ENCODE peak calls at places on chromosome 10, in four cellular contexts. U is K562, O is HepG2, F is GM12878. C is an unnamed sample.
A peak's percentile ranks its signal among the peaks of the same experiment; 100 is the strongest.

GRCh38 chr10:116947838-116948529 is 57.0 kb downstream of the SHTN1 start:
- DNase-seq in O (peak; percentile 54), F (no peak), U (peak; percentile 4), C (no peak)

GRCh38 chr10:126407831-126408230 is 19.6 kb upstream of the ADAM12 start:
- DNase-seq in F (no peak), U (no peak), O (no peak), C (no peak)

GRCh38 chr10:96352027-96352426 is 6.8 kb downstream of the OPALIN start:
- DNase-seq in F (no peak), U (no peak), O (no peak), C (no peak)

GRCh38 chr10:124288928-124289921 is 129.5 kb downstream of the OAT start:
- DNase-seq in O (no peak), F (no peak), U (no peak), C (peak; percentile 7)

GRCh38 chr10:126022841-126023240 is 126.5 kb downstream of the FANK1 start:
- DNase-seq in U (no peak), O (no peak), F (no peak), C (no peak)

GRCh38 chr10:128068398-128069285 is 57.6 kb downstream of the MKI67 start:
- DNase-seq in F (no peak), U (no peak), O (no peak), C (no peak)

GRCh38 chr10:113397031-113397430 is 155.8 kb upstream of the HABP2 start:
- DNase-seq in U (no peak), O (no peak), F (no peak), C (no peak)

GRCh38 chr10:130254168-130255061 is 118.2 kb downstream of the GLRX3 start:
- DNase-seq in U (no peak), F (no peak), O (no peak), C (no peak)

GRCh38 chr10:50291261-50291850 is 40.0 kb upstream of the ASAH2 start:
- DNase-seq in U (peak; percentile 68), F (no peak), O (no peak), C (no peak)

GRCh38 chr10:97416565-97416964 is 9.4 kb upstream of the PGAM1 start:
- DNase-seq in U (no peak), F (no peak), O (no peak), C (no peak)

GRCh38 chr10:88538038-88538437 is 45.1 kb downstream of the RNLS start:
- DNase-seq in F (no peak), U (no peak), O (no peak), C (no peak)

GRCh38 chr10:17123062-17123661 is 6.4 kb downstream of the CUBN start:
- DNase-seq in F (no peak), O (no peak), U (peak; percentile 16), C (no peak)

GRCh38 chr10:90805211-90805610 is 52.6 kb downstream of the HTR7 start:
- DNase-seq in O (no peak), U (no peak), F (no peak), C (no peak)

GRCh38 chr10:12868229-12868628 is 133.3 kb downstream of the CCDC3 start:
- DNase-seq in U (no peak), O (no peak), F (no peak), C (no peak)

GRCh38 chr10:51706225-51706624 is 6.8 kb upstream of the CSTF2T start:
- DNase-seq in F (no peak), U (no peak), O (no peak), C (no peak)

GRCh38 chr10:113087082-113088029 is 137.3 kb downstream of the TCF7L2 start:
- DNase-seq in O (peak; percentile 96), U (peak; percentile 76), F (no peak), C (no peak)

GRCh38 chr10:118017850-118018249 is 28.9 kb downstream of the RAB11FIP2 start:
- DNase-seq in F (no peak), O (no peak), U (no peak), C (peak; percentile 33)

DNA sequence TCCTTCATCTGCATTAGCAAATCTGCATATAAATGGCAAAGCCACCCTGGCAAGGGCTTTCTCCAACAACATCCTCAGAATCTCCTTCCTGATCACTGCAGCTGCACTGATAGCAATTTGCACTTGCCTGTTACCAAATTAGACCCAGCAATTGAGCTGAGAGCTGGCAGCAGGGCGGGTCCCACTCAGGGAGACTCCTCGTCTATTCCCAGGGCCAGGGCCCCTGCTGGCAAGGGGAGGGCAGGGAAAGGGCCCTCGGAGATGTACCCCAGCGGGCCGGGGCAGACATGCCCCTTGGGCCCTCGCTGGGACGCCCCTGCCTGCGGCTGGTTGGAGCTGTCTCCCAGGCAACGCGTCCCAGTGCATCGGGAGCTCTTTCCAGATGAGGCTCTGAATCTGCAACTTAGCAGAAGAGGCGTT is 249.1 kb upstream of the PPP2R2D start:
- DNase-seq in U (no peak), F (no peak), O (no peak), C (peak; percentile 44)
- TF ChIP-seq ETV6 in U (no peak), F (no peak), O (no peak), C (no peak)

GRCh38 chr10:132407846-132408278 is 10.9 kb downstream of the PWWP2B start:
- DNase-seq in U (no peak), O (no peak), F (no peak), C (peak; percentile 88)

GRCh38 chr10:132408823-132409666 is 12.0 kb downstream of the PWWP2B start:
- DNase-seq in U (no peak), O (no peak), F (no peak), C (no peak)

GRCh38 chr10:132407243-132407746 is 10.3 kb downstream of the PWWP2B start:
- DNase-seq in F (no peak), U (no peak), O (peak; percentile 58), C (no peak)

GRCh38 chr10:132409667-132410028 is 12.6 kb downstream of the PWWP2B start:
- DNase-seq in O (no peak), U (no peak), F (no peak), C (no peak)

DNA sequence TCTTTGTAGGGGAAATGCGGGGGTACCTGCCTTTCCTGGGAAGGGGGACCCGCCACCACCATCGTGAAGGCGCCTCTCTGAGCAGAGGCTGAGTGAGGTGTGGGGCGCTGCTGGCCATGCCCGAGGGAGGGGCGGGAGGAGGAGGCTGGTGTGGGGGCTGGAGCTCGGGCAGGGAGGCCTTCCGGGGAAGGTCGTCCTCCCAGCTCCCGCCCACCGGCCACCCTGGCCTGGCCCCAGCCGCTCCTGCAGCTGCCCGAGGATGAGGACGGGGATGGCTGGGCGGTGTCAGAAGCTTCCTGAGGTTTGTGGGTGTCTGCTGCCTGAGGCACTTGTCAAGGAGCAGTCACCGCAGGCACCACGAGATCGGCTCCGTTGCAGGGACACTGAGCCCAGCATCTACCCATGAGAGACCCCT is 11.4 kb downstream of the PWWP2B start:
- DNase-seq in F (no peak), U (no peak), O (no peak), C (peak; percentile 56)
- TF ChIP-seq CREM in F (no peak), U (no peak), O (no peak), C (no peak)

DNA sequence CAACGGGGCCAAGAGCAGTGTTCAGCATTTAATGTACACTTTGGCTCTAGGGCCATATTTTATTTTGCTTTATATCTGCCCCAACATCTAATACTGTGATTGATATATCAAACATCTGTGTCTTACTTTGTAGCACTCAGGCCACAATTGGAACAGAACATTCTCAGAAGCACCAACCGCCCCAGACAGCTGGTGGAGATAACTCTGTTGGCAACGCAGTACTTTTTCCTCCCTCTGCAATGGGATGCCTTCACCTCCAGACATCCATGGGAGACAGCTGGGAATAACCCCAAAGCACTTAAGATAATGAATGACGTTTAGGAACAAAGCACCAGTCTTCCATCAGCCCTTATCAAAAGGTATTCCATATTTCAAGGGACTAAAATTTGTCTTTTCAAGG is 57.4 kb downstream of the PIP4K2A start:
- DNase-seq in U (no peak), F (no peak), O (no peak), C (no peak)
- TF ChIP-seq ETV6 in U (no peak), F (no peak), O (no peak), C (no peak)

GRCh38 chr10:120946497-120946896 is 95.3 kb downstream of the WDR11 start:
- DNase-seq in F (no peak), O (no peak), U (no peak), C (no peak)
- TF ChIP-seq CREM in F (no peak), O (no peak), U (no peak), C (no peak)

DNA sequence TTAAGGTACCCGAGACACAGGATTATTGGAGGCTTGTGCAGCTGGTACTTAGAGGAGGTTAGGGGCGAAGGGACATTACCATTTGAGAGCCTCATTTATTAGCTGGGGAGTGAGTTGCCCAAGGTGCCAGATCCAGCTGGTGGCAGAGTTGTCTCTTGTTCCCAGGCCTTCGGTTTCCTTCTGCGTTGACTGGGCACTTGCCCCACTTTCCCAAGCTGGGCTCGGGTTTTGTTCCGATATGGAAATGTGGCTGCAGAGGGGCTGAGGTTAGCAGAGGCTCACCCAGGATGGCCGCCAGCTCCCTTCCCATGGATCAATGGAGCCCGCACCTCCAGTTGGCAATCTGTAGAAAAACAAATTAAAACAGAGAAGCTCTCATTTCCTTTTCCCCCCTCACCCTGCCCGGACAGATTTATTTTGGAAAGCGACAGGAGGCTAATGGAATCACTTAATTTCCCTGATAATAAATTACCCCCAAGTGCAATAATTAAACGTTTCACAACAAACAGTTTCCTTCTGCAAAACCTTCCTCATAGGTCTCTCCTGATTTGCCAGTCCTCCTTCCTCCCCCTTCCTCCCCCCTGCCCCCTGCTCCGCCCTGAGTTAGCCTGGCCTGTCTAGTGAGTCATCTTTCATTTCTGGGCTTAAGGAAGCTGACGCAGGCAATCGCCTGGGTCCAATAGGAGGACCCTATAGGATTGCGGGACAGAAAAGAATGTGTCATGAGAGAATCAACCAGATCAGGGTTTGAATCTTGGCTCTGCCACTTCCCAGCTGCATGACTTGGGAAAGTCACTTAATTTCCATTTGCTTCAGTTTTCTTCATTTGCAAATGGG is 51.7 kb downstream of the ADRA2A start:
- DNase-seq in O (no peak), U (peak; percentile 64), F (no peak), C (no peak)
- TF ChIP-seq ETV6 in O (no peak), U (no peak), F (no peak), C (no peak)

GRCh38 chr10:110746969-110747608 is 103.0 kb downstream of the RBM20 start:
- DNase-seq in F (no peak), O (no peak), U (no peak), C (no peak)

GRCh38 chr10:110747609-110748464 is 103.7 kb downstream of the RBM20 start:
- DNase-seq in O (no peak), F (no peak), U (no peak), C (no peak)

GRCh38 chr10:110744767-110745166 is 100.6 kb downstream of the RBM20 start:
- DNase-seq in O (no peak), U (no peak), F (no peak), C (no peak)

GRCh38 chr10:110748970-110749369 is 104.8 kb downstream of the RBM20 start:
- DNase-seq in O (no peak), U (no peak), F (no peak), C (no peak)

GRCh38 chr10:110746254-110746826 is 102.2 kb downstream of the RBM20 start:
- DNase-seq in O (peak; percentile 56), U (peak; percentile 58), F (no peak), C (peak; percentile 67)
- TF ChIP-seq CREM in O (no peak), U (no peak), F (no peak), C (no peak)

DNA sequence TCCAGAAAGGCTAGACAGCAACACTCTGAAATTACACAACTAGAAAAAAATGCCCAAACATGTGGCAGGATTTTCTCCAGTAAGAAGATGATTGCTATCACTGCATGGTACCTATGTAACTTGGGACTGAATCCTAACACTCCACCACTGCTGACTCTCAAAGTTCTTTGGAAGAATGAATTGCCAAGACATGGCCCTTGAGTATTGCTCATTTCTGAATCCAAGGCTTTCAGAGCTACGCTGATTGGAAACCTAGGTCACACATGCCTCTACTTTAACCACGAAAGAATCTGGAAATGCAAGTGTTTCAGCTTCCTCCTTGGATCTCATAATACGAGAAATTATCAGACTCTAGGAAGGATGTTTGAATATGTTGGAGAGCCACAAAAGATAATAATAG is 167.4 kb upstream of the CELF2 start:
- DNase-seq in O (no peak), U (no peak), F (no peak), C (no peak)
- TF ChIP-seq ETV6 in O (no peak), U (no peak), F (no peak), C (no peak)

GRCh38 chr10:70518695-70519094 is 40.1 kb downstream of the PALD1 start:
- DNase-seq in U (no peak), F (no peak), O (no peak), C (no peak)
- TF ChIP-seq CREM in U (no peak), F (no peak), O (no peak), C (no peak)